ENCODE peak calls at places on chromosomes 12 and 14, in four cellular contexts. V, T, M and A are unnamed samples. For H3K4me1, the result is how much of the 10 kb centered on the place peaks cover.

GRCh38 chr12:116346751-116347150 is 69.3 kb upstream of the MED13L start:
- DNase-seq in V (peak), T (no peak), M (no peak), A (no peak)

GRCh38 chr12:57280234-57281062 is 29.5 kb upstream of the STAC3 start:
- DNase-seq in V (peak), T (no peak), M (no peak), A (no peak)

GRCh38 chr12:124007810-124008570 is 35.0 kb downstream of the ZNF664 start:
- DNase-seq in V (no peak), T (no peak), M (no peak), A (no peak)

GRCh38 chr12:124432376-124432775 is 135.0 kb downstream of the NCOR2 start:
- DNase-seq in V (no peak), T (no peak), M (no peak), A (no peak)

GRCh38 chr12:3644103-3644502 is 108.8 kb downstream of the CRACR2A start:
- DNase-seq in V (no peak), T (no peak), M (no peak), A (no peak)

GRCh38 chr14:102749393-102749792 is 27.9 kb upstream of the TRAF3 start:
- DNase-seq in V (no peak), T (no peak), M (no peak), A (no peak)

GRCh38 chr14:31510222-31510621 is 22.4 kb upstream of the GPR33 start:
- DNase-seq in V (no peak), T (no peak), M (no peak), A (no peak)

GRCh38 chr12:75526655-75527511 is 15.5 kb upstream of the KRR1 start:
- DNase-seq in V (no peak), T (no peak), M (no peak), A (no peak)

GRCh38 chr12:120453977-120454376 is 7.7 kb downstream of the GATC start:
- DNase-seq in V (no peak), T (no peak), M (no peak), A (no peak)

GRCh38 chr12:114904254-114905003 is 220.5 kb upstream of the TBX3 start:
- DNase-seq in V (peak), T (no peak), M (no peak), A (no peak)

GRCh38 chr12:30877110-30877875 is 49.3 kb upstream of the TSPAN11 start:
- DNase-seq in V (peak), T (peak), M (no peak), A (no peak)

GRCh38 chr12:47819544-47819901 is 180 bp downstream of the HDAC7 start:
- DNase-seq in V (no peak), T (no peak), M (no peak), A (no peak)
- H3K4me3 ChIP-seq in V (peak), T (peak), M (peak), A (peak)

DNA sequence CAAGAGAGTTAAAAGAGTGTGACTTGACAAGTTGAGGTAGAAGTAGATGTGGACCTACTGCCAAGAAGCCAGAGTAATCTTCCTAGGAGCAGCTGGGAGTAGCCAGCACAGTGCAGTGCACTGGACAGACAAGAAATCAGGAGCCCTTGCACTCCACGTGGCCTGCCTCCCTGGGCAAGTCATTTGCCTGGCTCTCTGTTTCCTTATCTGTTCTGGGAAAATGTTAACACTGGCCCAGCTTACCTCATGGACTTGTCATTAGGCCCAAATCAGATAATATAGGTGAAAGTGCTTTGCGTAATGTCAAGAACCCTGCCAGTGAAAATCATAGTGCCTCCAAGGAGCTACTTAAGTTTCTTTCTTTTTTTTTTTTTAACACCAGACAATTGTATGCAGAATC is 19.2 kb downstream of the SLC7A8 start:
- DNase-seq in V (no peak), T (no peak), M (no peak), A (no peak)
- H3K4me1 ChIP-seq in V (under half), T (under half), M (under half), A (under half)

GRCh38 chr12:104519190-104519857 is 62.6 kb downstream of the CHST11 start:
- DNase-seq in V (no peak), T (no peak), M (no peak), A (no peak)
- H3K4me3 ChIP-seq in V (no peak), T (no peak), M (no peak), A (no peak)

GRCh38 chr14:22538671-22539228 is 50.3 kb downstream of the DAD1 start:
- DNase-seq in V (no peak), T (no peak), M (no peak), A (no peak)
- H3K4me1 ChIP-seq in V (under half), T (under half), M (under half), A (under half)

GRCh38 chr12:76863005-76863670 is 15.7 kb downstream of the CSRP2 start:
- DNase-seq in V (no peak), T (no peak), M (no peak), A (no peak)
- H3K4me3 ChIP-seq in V (no peak), T (no peak), M (no peak), A (no peak)